ENCODE peak calls at places on chromosomes 16 and 17, in six cellular contexts. One of them, this sample, is unnamed.

GRCh38 chr17:28717578-28718316 is at the start of gene RAB34:
- DNase-seq in H7: peak; percentile 96
- DNase-seq in left ventricle myocardium inferior: peak; percentile 72
- DNase-seq in neuronal stem cell: peak; percentile 92
- DNase-seq in OCI-LY7: no peak
- DNase-seq in tibial artery: peak; percentile 90
- DNase-seq in this sample: no peak

GRCh38 chr16:77172964-77173363 is 18.0 kb upstream of the MON1B start:
- DNase-seq in tibial artery: no peak
- DNase-seq in left ventricle myocardium inferior: no peak
- DNase-seq in neuronal stem cell: no peak
- DNase-seq in H7: no peak
- DNase-seq in OCI-LY7: no peak
- DNase-seq in this sample: no peak

GRCh38 chr17:66988069-66988798 is 23.7 kb downstream of the CACNG4 start:
- DNase-seq in H7: peak; percentile 62
- DNase-seq in left ventricle myocardium inferior: no peak
- DNase-seq in neuronal stem cell: no peak
- DNase-seq in tibial artery: no peak
- DNase-seq in OCI-LY7: no peak
- DNase-seq in this sample: no peak

GRCh38 chr17:62627219-62627903 is at the start of gene MRC2:
- DNase-seq in neuronal stem cell: peak; percentile 56
- DNase-seq in OCI-LY7: no peak
- DNase-seq in H7: peak; percentile 91
- DNase-seq in left ventricle myocardium inferior: peak; percentile 74
- DNase-seq in tibial artery: peak; percentile 86
- DNase-seq in this sample: peak; percentile 67

GRCh38 chr16:78957328-78958100 is 643.0 kb downstream of the MAF start:
- DNase-seq in OCI-LY7: peak; percentile 21
- DNase-seq in H7: no peak
- DNase-seq in neuronal stem cell: peak; percentile 52
- DNase-seq in left ventricle myocardium inferior: no peak
- DNase-seq in tibial artery: no peak
- DNase-seq in this sample: no peak

GRCh38 chr16:64892843-64893242 is 229.0 kb downstream of the CDH11 start:
- DNase-seq in H7: no peak
- DNase-seq in neuronal stem cell: no peak
- DNase-seq in OCI-LY7: no peak
- DNase-seq in left ventricle myocardium inferior: no peak
- DNase-seq in tibial artery: no peak
- DNase-seq in this sample: peak; percentile 89

GRCh38 chr16:88566158-88566557 is 4.0 kb upstream of the ZC3H18 start:
- DNase-seq in tibial artery: no peak
- DNase-seq in OCI-LY7: no peak
- DNase-seq in left ventricle myocardium inferior: no peak
- DNase-seq in neuronal stem cell: peak; percentile 33
- DNase-seq in H7: no peak
- DNase-seq in this sample: peak; percentile 24

GRCh38 chr17:41835800-41836549 is at the start of gene NT5C3B:
- DNase-seq in OCI-LY7: no peak
- DNase-seq in tibial artery: peak; percentile 78
- DNase-seq in left ventricle myocardium inferior: peak; percentile 65
- DNase-seq in H7: peak; percentile 98
- DNase-seq in neuronal stem cell: peak; percentile 41
- DNase-seq in this sample: no peak

GRCh38 chr17:78722101-78722761 is 59.8 kb downstream of the CYTH1 start:
- DNase-seq in neuronal stem cell: no peak
- DNase-seq in H7: peak; percentile 70
- DNase-seq in left ventricle myocardium inferior: peak; percentile 41
- DNase-seq in tibial artery: no peak
- DNase-seq in OCI-LY7: peak; percentile 89
- DNase-seq in this sample: no peak

GRCh38 chr16:54493076-54493475 is 206.5 kb upstream of the IRX3 start:
- DNase-seq in H7: no peak
- DNase-seq in neuronal stem cell: no peak
- DNase-seq in tibial artery: no peak
- DNase-seq in OCI-LY7: no peak
- DNase-seq in left ventricle myocardium inferior: no peak
- DNase-seq in this sample: no peak

GRCh38 chr16:67917852-67918236 is 13.8 kb downstream of the CTRL start:
- DNase-seq in H7: no peak
- DNase-seq in neuronal stem cell: no peak
- DNase-seq in left ventricle myocardium inferior: no peak
- DNase-seq in tibial artery: no peak
- DNase-seq in OCI-LY7: no peak
- DNase-seq in this sample: peak; percentile 56

GRCh38 chr16:85885537-85885936 is 13.4 kb upstream of the IRF8 start:
- DNase-seq in tibial artery: no peak
- DNase-seq in OCI-LY7: no peak
- DNase-seq in H7: no peak
- DNase-seq in left ventricle myocardium inferior: no peak
- DNase-seq in neuronal stem cell: no peak
- DNase-seq in this sample: no peak

GRCh38 chr17:81813371-81813684 is 9.4 kb downstream of the GCGR start:
- DNase-seq in OCI-LY7: no peak
- DNase-seq in left ventricle myocardium inferior: no peak
- DNase-seq in neuronal stem cell: no peak
- DNase-seq in H7: no peak
- DNase-seq in tibial artery: no peak
- DNase-seq in this sample: no peak

GRCh38 chr17:9875441-9875840 is 29.6 kb downstream of the RCVRN start:
- DNase-seq in left ventricle myocardium inferior: no peak
- DNase-seq in OCI-LY7: no peak
- DNase-seq in tibial artery: no peak
- DNase-seq in neuronal stem cell: no peak
- DNase-seq in H7: peak; percentile 67
- DNase-seq in this sample: no peak

GRCh38 chr17:16989230-16989952 is 17.5 kb upstream of the TNFRSF13B start:
- DNase-seq in neuronal stem cell: no peak
- DNase-seq in OCI-LY7: peak; percentile 68
- DNase-seq in tibial artery: no peak
- DNase-seq in H7: no peak
- DNase-seq in left ventricle myocardium inferior: no peak
- DNase-seq in this sample: no peak

GRCh38 chr17:48642059-48642842 is 16.1 kb upstream of the HOXB9 start:
- DNase-seq in left ventricle myocardium inferior: no peak
- DNase-seq in OCI-LY7: no peak
- DNase-seq in H7: peak; percentile 91
- DNase-seq in tibial artery: no peak
- DNase-seq in neuronal stem cell: no peak
- DNase-seq in this sample: no peak

GRCh38 chr16:87956169-87956770 is 5.0 kb downstream of the BANP start:
- DNase-seq in OCI-LY7: peak; percentile 64
- DNase-seq in H7: peak; percentile 51
- DNase-seq in neuronal stem cell: peak; percentile 39
- DNase-seq in left ventricle myocardium inferior: peak; percentile 50
- DNase-seq in tibial artery: peak; percentile 68
- DNase-seq in this sample: no peak

GRCh38 chr16:28879261-28879840 is 1.1 kb downstream of the ATP2A1 start:
- DNase-seq in OCI-LY7: no peak
- DNase-seq in neuronal stem cell: no peak
- DNase-seq in H7: no peak
- DNase-seq in left ventricle myocardium inferior: no peak
- DNase-seq in tibial artery: no peak
- DNase-seq in this sample: no peak

GRCh38 chr17:7124923-7125322 is 10.3 kb upstream of the ASGR2 start:
- DNase-seq in OCI-LY7: no peak
- DNase-seq in tibial artery: no peak
- DNase-seq in left ventricle myocardium inferior: no peak
- DNase-seq in neuronal stem cell: no peak
- DNase-seq in H7: no peak
- DNase-seq in this sample: no peak

GRCh38 chr17:10162034-10162433 is 36.4 kb downstream of the GAS7 start:
- DNase-seq in tibial artery: no peak
- DNase-seq in neuronal stem cell: no peak
- DNase-seq in OCI-LY7: no peak
- DNase-seq in left ventricle myocardium inferior: no peak
- DNase-seq in H7: no peak
- DNase-seq in this sample: no peak

GRCh38 chr16:57140866-57141668 is 44.8 kb downstream of the PSME3IP1 start:
- DNase-seq in left ventricle myocardium inferior: no peak
- DNase-seq in H7: peak; percentile 31
- DNase-seq in OCI-LY7: no peak
- DNase-seq in neuronal stem cell: no peak
- DNase-seq in tibial artery: peak; percentile 53
- DNase-seq in this sample: no peak

GRCh38 chr17:71184716-71185115 is 936.1 kb upstream of the SOX9 start:
- DNase-seq in OCI-LY7: no peak
- DNase-seq in neuronal stem cell: no peak
- DNase-seq in H7: no peak
- DNase-seq in left ventricle myocardium inferior: no peak
- DNase-seq in tibial artery: no peak
- DNase-seq in this sample: no peak

GRCh38 chr16:80824623-80825364 is 20.4 kb upstream of the CDYL2 start:
- DNase-seq in neuronal stem cell: peak; percentile 59
- DNase-seq in H7: peak; percentile 34
- DNase-seq in OCI-LY7: peak; percentile 63
- DNase-seq in left ventricle myocardium inferior: no peak
- DNase-seq in tibial artery: no peak
- DNase-seq in this sample: no peak

GRCh38 chr17:69607162-69607834 is 192.8 kb downstream of the MAP2K6 start:
- DNase-seq in tibial artery: peak; percentile 78
- DNase-seq in H7: peak; percentile 57
- DNase-seq in OCI-LY7: peak; percentile 84
- DNase-seq in left ventricle myocardium inferior: peak; percentile 77
- DNase-seq in neuronal stem cell: peak; percentile 63
- DNase-seq in this sample: peak; percentile 57

GRCh38 chr17:50430731-50431130 is 4.7 kb downstream of the ACSF2 start:
- DNase-seq in OCI-LY7: no peak
- DNase-seq in neuronal stem cell: no peak
- DNase-seq in tibial artery: no peak
- DNase-seq in H7: no peak
- DNase-seq in left ventricle myocardium inferior: no peak
- DNase-seq in this sample: no peak

GRCh38 chr17:80678621-80679020 is 134.0 kb downstream of the RPTOR start:
- DNase-seq in neuronal stem cell: no peak
- DNase-seq in H7: no peak
- DNase-seq in OCI-LY7: no peak
- DNase-seq in tibial artery: peak; percentile 48
- DNase-seq in left ventricle myocardium inferior: no peak
- DNase-seq in this sample: peak; percentile 62

GRCh38 chr16:49140618-49141017 is 141.0 kb downstream of the CBLN1 start:
- DNase-seq in left ventricle myocardium inferior: no peak
- DNase-seq in H7: no peak
- DNase-seq in OCI-LY7: no peak
- DNase-seq in tibial artery: no peak
- DNase-seq in neuronal stem cell: no peak
- DNase-seq in this sample: no peak

GRCh38 chr17:44830359-44831269 is 527 bp upstream of the GJC1 start:
- DNase-seq in tibial artery: peak; percentile 68
- DNase-seq in OCI-LY7: peak; percentile 51
- DNase-seq in neuronal stem cell: no peak
- DNase-seq in left ventricle myocardium inferior: no peak
- DNase-seq in H7: peak; percentile 75
- DNase-seq in this sample: no peak

GRCh38 chr16:86025706-86026105 is 126.7 kb downstream of the IRF8 start:
- DNase-seq in H7: no peak
- DNase-seq in tibial artery: peak; percentile 37
- DNase-seq in neuronal stem cell: no peak
- DNase-seq in OCI-LY7: no peak
- DNase-seq in left ventricle myocardium inferior: no peak
- DNase-seq in this sample: no peak

GRCh38 chr17:40113961-40114272 is 7.9 kb upstream of the MSL1 start:
- DNase-seq in left ventricle myocardium inferior: no peak
- DNase-seq in tibial artery: no peak
- DNase-seq in H7: peak; percentile 38
- DNase-seq in OCI-LY7: no peak
- DNase-seq in neuronal stem cell: no peak
- DNase-seq in this sample: no peak
- H3K4me3 ChIP-seq in left ventricle myocardium inferior: peak overlapping the region; percentile 66
- H3K4me3 ChIP-seq in tibial artery: peak overlapping the region; percentile 41
- H3K4me3 ChIP-seq in H7: peak overlapping the region; percentile 36
- H3K4me3 ChIP-seq in OCI-LY7: peak overlapping the region; percentile 64
- H3K4me3 ChIP-seq in neuronal stem cell: no peak overlapping the region
- H3K4me3 ChIP-seq in this sample: peak overlapping the region; percentile 41

GRCh38 chr16:58494981-58495860 is 4.7 kb upstream of the NDRG4 start:
- DNase-seq in tibial artery: peak; percentile 77
- DNase-seq in neuronal stem cell: peak; percentile 97
- DNase-seq in left ventricle myocardium inferior: peak; percentile 69
- DNase-seq in OCI-LY7: peak; percentile 68
- DNase-seq in H7: peak; percentile 97
- DNase-seq in this sample: peak; percentile 92
- H3K4me3 ChIP-seq in tibial artery: no peak overlapping the region
- H3K4me3 ChIP-seq in neuronal stem cell: peak overlapping the region; percentile 9
- H3K4me3 ChIP-seq in left ventricle myocardium inferior: peak overlapping the region; percentile 47
- H3K4me3 ChIP-seq in OCI-LY7: no peak overlapping the region
- H3K4me3 ChIP-seq in H7: no peak overlapping the region
- H3K4me3 ChIP-seq in this sample: peak overlapping the region; percentile 8

GRCh38 chr16:2963074-2963610 is 933 bp upstream of the KREMEN2 start:
- DNase-seq in tibial artery: no peak
- DNase-seq in neuronal stem cell: no peak
- DNase-seq in OCI-LY7: no peak
- DNase-seq in left ventricle myocardium inferior: no peak
- DNase-seq in H7: peak; percentile 92
- DNase-seq in this sample: no peak
- H3K4me3 ChIP-seq in tibial artery: no peak overlapping the region
- H3K4me3 ChIP-seq in neuronal stem cell: peak overlapping the region; percentile 84
- H3K4me3 ChIP-seq in OCI-LY7: peak overlapping the region; percentile 54
- H3K4me3 ChIP-seq in left ventricle myocardium inferior: peak overlapping the region; percentile 56
- H3K4me3 ChIP-seq in H7: peak overlapping the region; percentile 76
- H3K4me3 ChIP-seq in this sample: peak overlapping the region; percentile 41

DNA sequence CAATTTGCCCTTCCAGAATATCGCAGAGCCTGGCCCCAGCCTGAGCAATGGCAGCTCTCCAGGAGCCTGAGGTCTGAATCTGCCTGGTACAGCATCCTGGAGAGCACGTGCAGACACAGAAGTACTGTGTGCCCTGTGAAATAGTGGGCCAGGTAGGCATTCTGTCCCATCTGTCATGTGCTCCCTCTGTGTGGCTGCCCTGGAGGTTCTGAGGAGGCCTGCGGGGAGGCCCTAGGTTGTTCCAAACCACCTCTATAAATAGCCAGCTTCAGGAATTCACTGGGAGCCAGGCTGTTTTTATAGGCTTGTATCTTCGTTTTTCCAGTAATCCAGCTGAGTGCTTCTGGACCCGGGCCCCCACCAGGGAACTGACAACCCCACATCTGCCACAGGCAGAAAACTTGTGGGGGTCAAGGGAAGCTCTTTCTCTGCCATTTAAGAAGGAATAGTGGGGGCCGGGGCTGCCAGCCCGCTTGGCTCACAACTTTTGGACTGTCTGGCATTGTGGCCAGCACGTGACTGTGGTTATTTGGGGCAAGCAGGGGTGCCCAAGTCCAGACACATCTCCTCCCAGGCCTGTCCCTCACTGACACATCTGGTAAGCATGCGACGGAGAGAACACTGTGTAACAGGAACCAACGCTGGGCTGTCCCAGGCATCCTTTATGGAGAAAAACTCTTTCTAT is 356.3 kb upstream of the TNRC6C start:
- DNase-seq in left ventricle myocardium inferior: peak; percentile 73
- DNase-seq in tibial artery: peak; percentile 96
- DNase-seq in OCI-LY7: no peak
- DNase-seq in H7: peak; percentile 14
- DNase-seq in neuronal stem cell: no peak
- DNase-seq in this sample: peak; percentile 66
- H3K4me3 ChIP-seq in left ventricle myocardium inferior: peak overlapping the region; percentile 16
- H3K4me3 ChIP-seq in tibial artery: peak overlapping the region; percentile 20
- H3K4me3 ChIP-seq in OCI-LY7: no peak overlapping the region
- H3K4me3 ChIP-seq in H7: no peak overlapping the region
- H3K4me3 ChIP-seq in neuronal stem cell: no peak overlapping the region
- H3K4me3 ChIP-seq in this sample: no peak overlapping the region

GRCh38 chr17:13209091-13209490 is 191.3 kb upstream of the ELAC2 start:
- DNase-seq in OCI-LY7: no peak
- DNase-seq in neuronal stem cell: no peak
- DNase-seq in left ventricle myocardium inferior: no peak
- DNase-seq in tibial artery: no peak
- DNase-seq in H7: no peak
- DNase-seq in this sample: no peak

GRCh38 chr17:13212861-13213260 is 195.0 kb upstream of the ELAC2 start:
- DNase-seq in OCI-LY7: no peak
- DNase-seq in left ventricle myocardium inferior: no peak
- DNase-seq in tibial artery: no peak
- DNase-seq in H7: no peak
- DNase-seq in neuronal stem cell: no peak
- DNase-seq in this sample: no peak
- H3K4me3 ChIP-seq in OCI-LY7: no peak overlapping the region
- H3K4me3 ChIP-seq in left ventricle myocardium inferior: no peak overlapping the region
- H3K4me3 ChIP-seq in tibial artery: no peak overlapping the region
- H3K4me3 ChIP-seq in H7: no peak overlapping the region
- H3K4me3 ChIP-seq in neuronal stem cell: no peak overlapping the region
- H3K4me3 ChIP-seq in this sample: no peak overlapping the region